ENCODE peak calls at places on chromosomes 16 and 17, in five cellular contexts. One of them, this sample, is unnamed.

GRCh38 chr16:23182675-23183485 is at the start of gene SCNN1G:
- DNase-seq in A172: no peak
- DNase-seq in renal cortical epithelial cell: peak
- DNase-seq in posterior cingulate gyrus: no peak
- DNase-seq in substantia nigra: no peak
- DNase-seq in this sample: no peak

GRCh38 chr17:76940738-76941350 is 72.6 kb downstream of the MGAT5B start:
- DNase-seq in A172: no peak
- DNase-seq in renal cortical epithelial cell: no peak
- DNase-seq in posterior cingulate gyrus: no peak
- DNase-seq in substantia nigra: no peak
- DNase-seq in this sample: no peak

GRCh38 chr16:73179671-73180370 is 131.9 kb upstream of the ZFHX3 start:
- DNase-seq in A172: no peak
- DNase-seq in renal cortical epithelial cell: no peak
- DNase-seq in posterior cingulate gyrus: no peak
- DNase-seq in substantia nigra: no peak
- DNase-seq in this sample: no peak

GRCh38 chr17:20120835-20121234 is 111.7 kb downstream of the SPECC1 start:
- DNase-seq in A172: no peak
- DNase-seq in renal cortical epithelial cell: no peak
- DNase-seq in posterior cingulate gyrus: no peak
- DNase-seq in substantia nigra: no peak
- DNase-seq in this sample: no peak

GRCh38 chr16:68643847-68644246 is 1.3 kb upstream of the CDH3 start:
- DNase-seq in A172: no peak
- DNase-seq in renal cortical epithelial cell: no peak
- DNase-seq in posterior cingulate gyrus: no peak
- DNase-seq in substantia nigra: no peak
- DNase-seq in this sample: no peak

GRCh38 chr16:57356547-57356946 is 2.0 kb upstream of the CCL22 start:
- DNase-seq in A172: no peak
- DNase-seq in renal cortical epithelial cell: no peak
- DNase-seq in posterior cingulate gyrus: no peak
- DNase-seq in substantia nigra: no peak
- DNase-seq in this sample: no peak

GRCh38 chr17:81509687-81510523 is 2.7 kb downstream of the ACTG1 start:
- DNase-seq in A172: no peak
- DNase-seq in renal cortical epithelial cell: no peak
- DNase-seq in posterior cingulate gyrus: no peak
- DNase-seq in substantia nigra: no peak
- DNase-seq in this sample: no peak

GRCh38 chr17:41060052-41060604 is at the start of gene KRTAP2-3:
- DNase-seq in A172: peak
- DNase-seq in renal cortical epithelial cell: peak
- DNase-seq in posterior cingulate gyrus: no peak
- DNase-seq in substantia nigra: no peak
- DNase-seq in this sample: no peak

GRCh38 chr17:6752068-6752909 is 3.6 kb upstream of the XAF1 start:
- DNase-seq in A172: peak
- DNase-seq in renal cortical epithelial cell: peak
- DNase-seq in posterior cingulate gyrus: no peak
- DNase-seq in substantia nigra: no peak
- DNase-seq in this sample: no peak

GRCh38 chr16:51146256-51146924 is 4.7 kb downstream of the SALL1 start:
- DNase-seq in A172: peak
- DNase-seq in renal cortical epithelial cell: peak
- DNase-seq in posterior cingulate gyrus: no peak
- DNase-seq in substantia nigra: no peak
- DNase-seq in this sample: no peak

GRCh38 chr17:67007266-67007665 is 37.1 kb upstream of the CACNG1 start:
- DNase-seq in A172: no peak
- DNase-seq in renal cortical epithelial cell: no peak
- DNase-seq in posterior cingulate gyrus: no peak
- DNase-seq in substantia nigra: no peak
- DNase-seq in this sample: no peak

GRCh38 chr17:45783593-45784292 is 377 bp upstream of the CRHR1 start:
- DNase-seq in A172: no peak
- DNase-seq in renal cortical epithelial cell: no peak
- DNase-seq in posterior cingulate gyrus: peak
- DNase-seq in substantia nigra: no peak
- DNase-seq in this sample: no peak

GRCh38 chr17:79338589-79338988 is 264.0 kb downstream of the ENGASE start:
- DNase-seq in A172: peak
- DNase-seq in renal cortical epithelial cell: peak
- DNase-seq in posterior cingulate gyrus: no peak
- DNase-seq in substantia nigra: no peak
- DNase-seq in this sample: no peak

GRCh38 chr16:21097151-21097550 is 53.5 kb downstream of the DNAH3 start:
- DNase-seq in A172: peak
- DNase-seq in renal cortical epithelial cell: no peak
- DNase-seq in posterior cingulate gyrus: no peak
- DNase-seq in substantia nigra: no peak
- DNase-seq in this sample: no peak

GRCh38 chr17:16875662-16876061 is 96.3 kb downstream of the TNFRSF13B start:
- DNase-seq in A172: no peak
- DNase-seq in renal cortical epithelial cell: no peak
- DNase-seq in posterior cingulate gyrus: no peak
- DNase-seq in substantia nigra: no peak
- DNase-seq in this sample: no peak

This sample was measured in amygdala.